ENCODE peak calls at places on chromosomes 13 and 19, in six cellular contexts. E is kidney glomerular epithelial cell, C is small intestine, Z is anterior cingulate cortex, H is mucosa of gallbladder, S is T-cell. Q is an unnamed sample.

GRCh38 chr13:114017028-114017630 is 43.3 kb upstream of the C13orf46 start:
- DNase-seq in S (no peak), H (no peak), Z (no peak), C (no peak), E (no peak), Q (no peak)

GRCh38 chr19:4556574-4557185 is 2.8 kb downstream of the SEMA6B start:
- DNase-seq in C (no peak), E (no peak), H (no peak), Z (no peak), S (no peak), Q (no peak)

GRCh38 chr13:110281736-110282135 is 25.2 kb downstream of the COL4A1 start:
- DNase-seq in C (no peak), S (no peak), H (no peak), E (no peak), Z (no peak), Q (no peak)

GRCh38 chr13:20847298-20847697 is 55.2 kb downstream of the XPO4 start:
- DNase-seq in C (peak), H (no peak), Z (no peak), E (no peak), S (no peak), Q (no peak)

GRCh38 chr13:98481511-98481951 is 95.4 kb downstream of the STK24 start:
- DNase-seq in Z (no peak), C (peak), H (no peak), E (no peak), S (no peak), Q (no peak)

GRCh38 chr13:37118002-37118401 is 12.5 kb upstream of the CSNK1A1L start:
- DNase-seq in Z (peak), S (no peak), E (no peak), H (no peak), C (no peak), Q (no peak)

GRCh38 chr19:7815325-7815724 is 14.7 kb upstream of the EVI5L start:
- DNase-seq in H (no peak), S (peak), C (no peak), Z (no peak), E (no peak), Q (no peak)

GRCh38 chr19:2417881-2418406 is 9.4 kb downstream of the TIMM13 start:
- DNase-seq in E (no peak), Z (no peak), S (no peak), H (no peak), C (no peak), Q (no peak)

GRCh38 chr19:13732337-13732736 is 32.0 kb upstream of the MRI1 start:
- DNase-seq in E (no peak), H (no peak), S (no peak), Z (no peak), C (no peak), Q (no peak)

GRCh38 chr13:28636677-28637317 is 22.1 kb upstream of the POMP start:
- DNase-seq in C (peak), Z (peak), H (peak), S (peak), E (peak), Q (peak)

GRCh38 chr13:87094646-87095045 is 576.5 kb upstream of the SLITRK5 start:
- DNase-seq in H (no peak), Z (no peak), S (no peak), E (no peak), C (peak), Q (no peak)

GRCh38 chr19:18401580-18402112 is 4.2 kb upstream of the LRRC25 start:
- DNase-seq in E (peak), C (peak), Z (peak), S (no peak), H (peak), Q (peak)

GRCh38 chr13:43792456-43792855 is 5.7 kb upstream of the ENOX1 start:
- DNase-seq in E (no peak), H (no peak), C (no peak), Z (no peak), S (no peak), Q (peak)

GRCh38 chr19:12521996-12522395 is 29.3 kb downstream of the ZNF564 start:
- DNase-seq in E (no peak), C (no peak), H (no peak), S (no peak), Z (no peak), Q (no peak)

GRCh38 chr19:292951-293350 is 1.7 kb upstream of the PLPP2 start:
- DNase-seq in E (no peak), S (no peak), H (no peak), Z (no peak), C (no peak), Q (no peak)

GRCh38 chr13:21583496-21583895 is 20.5 kb downstream of the MICU2 start:
- DNase-seq in C (no peak), H (no peak), E (peak), S (no peak), Z (no peak), Q (peak)

GRCh38 chr13:110913322-110913721 is 1.5 kb downstream of the ANKRD10 start:
- DNase-seq in S (no peak), Z (no peak), H (no peak), C (peak), E (peak), Q (peak)

GRCh38 chr13:52921194-52921593 is 72.8 kb upstream of the PCDH8 start:
- DNase-seq in H (no peak), Z (no peak), S (no peak), C (no peak), E (no peak), Q (no peak)

GRCh38 chr19:43636121-43636683 is 3.4 kb downstream of the CADM4 start:
- DNase-seq in C (no peak), S (no peak), Z (peak), E (no peak), H (no peak), Q (peak)

GRCh38 chr19:4589579-4590410 is 30.3 kb upstream of the SEMA6B start:
- DNase-seq in H (no peak), E (no peak), Z (no peak), C (no peak), S (no peak), Q (no peak)

GRCh38 chr13:74080762-74081161 is 53.4 kb downstream of the KLF12 start:
- DNase-seq in S (peak), Z (no peak), H (no peak), C (peak), E (no peak), Q (no peak)

GRCh38 chr13:26923824-26924605 is 163.4 kb upstream of the GPR12 start:
- DNase-seq in Z (no peak), E (no peak), S (no peak), C (no peak), H (peak), Q (peak)

GRCh38 chr13:45511310-45512147 is 46.8 kb downstream of the COG3 start:
- DNase-seq in S (peak), H (peak), C (peak), E (peak), Z (no peak), Q (peak)

GRCh38 chr13:98033277-98034247 is 80.1 kb downstream of the IPO5 start:
- DNase-seq in C (peak), Z (peak), H (peak), S (no peak), E (peak), Q (peak)

GRCh38 chr19:40607311-40607871 is 6.2 kb downstream of the LTBP4 start:
- DNase-seq in S (no peak), H (no peak), C (peak), E (no peak), Z (no peak), Q (no peak)

GRCh38 chr19:35858311-35858710 is 1.6 kb downstream of the KIRREL2 start:
- DNase-seq in E (no peak), C (no peak), S (no peak), H (no peak), Z (no peak), Q (no peak)

GRCh38 chr19:48659768-48660167 is 13.0 kb downstream of the NTN5 start:
- DNase-seq in Z (no peak), E (no peak), H (no peak), S (no peak), C (peak), Q (peak)

GRCh38 chr13:102693250-102693649 is 1.6 kb downstream of the METTL21C start:
- DNase-seq in S (no peak), H (no peak), E (no peak), Z (no peak), C (no peak), Q (no peak)

GRCh38 chr19:45110811-45111210 is 17.8 kb downstream of the PPP1R37 start:
- DNase-seq in H (no peak), S (no peak), C (no peak), Z (no peak), E (no peak), Q (no peak)

GRCh38 chr13:73090116-73090811 is 31.5 kb downstream of the KLF5 start:
- DNase-seq in H (peak), Z (no peak), E (peak), C (peak), S (no peak), Q (peak)

GRCh38 chr13:31204592-31204991 is 4.8 kb downstream of the B3GLCT start:
- DNase-seq in E (peak), Z (no peak), C (peak), S (no peak), H (no peak), Q (peak)

GRCh38 chr13:28022848-28023518 is 34.5 kb upstream of the URAD start:
- DNase-seq in S (no peak), E (no peak), C (no peak), H (no peak), Z (no peak), Q (no peak)

GRCh38 chr13:102812616-102813287 is 13.8 kb downstream of the BIVM start:
- DNase-seq in S (no peak), Z (no peak), H (no peak), E (peak), C (no peak), Q (no peak)

Q was measured in M059J.